ENCODE peak calls at places on chromosome 12, in nine cellular contexts. One of them, this sample, is unnamed.

GRCh38 chr12:121858662-121859572 is at the start of gene HPD:
- DNase-seq in testis: peak; percentile 89
- DNase-seq in lower lobe of right lung: no peak
- DNase-seq in kidney epithelial cell: peak; percentile 45
- DNase-seq in tibial artery: peak; percentile 95
- DNase-seq in brain microvascular endothelial cell: peak; percentile 67
- DNase-seq in AG04450: peak; percentile 41
- DNase-seq in fibroblast of lung: peak; percentile 87
- DNase-seq in heart left ventricle: peak; percentile 73
- DNase-seq in this sample: no peak

GRCh38 chr12:53502331-53502730 is 1.2 kb downstream of the TARBP2 start:
- DNase-seq in testis: peak; percentile 46
- DNase-seq in lower lobe of right lung: no peak
- DNase-seq in kidney epithelial cell: no peak
- DNase-seq in tibial artery: peak; percentile 85
- DNase-seq in fibroblast of lung: no peak
- DNase-seq in heart left ventricle: no peak
- DNase-seq in AG04450: no peak
- DNase-seq in brain microvascular endothelial cell: no peak
- DNase-seq in this sample: no peak

GRCh38 chr12:113083863-113084430 is 27.4 kb downstream of the DTX1 start:
- DNase-seq in testis: peak; percentile 76
- DNase-seq in AG04450: no peak
- DNase-seq in fibroblast of lung: no peak
- DNase-seq in kidney epithelial cell: no peak
- DNase-seq in heart left ventricle: no peak
- DNase-seq in brain microvascular endothelial cell: no peak
- DNase-seq in lower lobe of right lung: no peak
- DNase-seq in tibial artery: no peak
- DNase-seq in this sample: no peak

GRCh38 chr12:12599750-12600643 is 11.7 kb upstream of the CREBL2 start:
- DNase-seq in AG04450: no peak
- DNase-seq in lower lobe of right lung: no peak
- DNase-seq in fibroblast of lung: peak; percentile 58
- DNase-seq in heart left ventricle: no peak
- DNase-seq in kidney epithelial cell: no peak
- DNase-seq in testis: no peak
- DNase-seq in brain microvascular endothelial cell: no peak
- DNase-seq in tibial artery: no peak
- DNase-seq in this sample: no peak

GRCh38 chr12:109773384-109774011 is 59.7 kb downstream of the TRPV4 start:
- DNase-seq in AG04450: no peak
- DNase-seq in fibroblast of lung: no peak
- DNase-seq in heart left ventricle: no peak
- DNase-seq in tibial artery: peak; percentile 48
- DNase-seq in brain microvascular endothelial cell: no peak
- DNase-seq in testis: peak; percentile 58
- DNase-seq in kidney epithelial cell: peak; percentile 9
- DNase-seq in lower lobe of right lung: peak; percentile 48
- DNase-seq in this sample: no peak

GRCh38 chr12:43362910-43363694 is 188.9 kb downstream of the ADAMTS20 start:
- DNase-seq in fibroblast of lung: peak; percentile 28
- DNase-seq in tibial artery: no peak
- DNase-seq in heart left ventricle: no peak
- DNase-seq in AG04450: no peak
- DNase-seq in brain microvascular endothelial cell: no peak
- DNase-seq in kidney epithelial cell: peak; percentile 16
- DNase-seq in lower lobe of right lung: no peak
- DNase-seq in testis: no peak
- DNase-seq in this sample: no peak

GRCh38 chr12:122894173-122895121 is 1.5 kb downstream of the VPS37B start:
- DNase-seq in kidney epithelial cell: no peak
- DNase-seq in AG04450: no peak
- DNase-seq in brain microvascular endothelial cell: no peak
- DNase-seq in lower lobe of right lung: peak; percentile 82
- DNase-seq in testis: no peak
- DNase-seq in fibroblast of lung: no peak
- DNase-seq in tibial artery: no peak
- DNase-seq in heart left ventricle: no peak
- DNase-seq in this sample: peak; percentile 13

GRCh38 chr12:57049047-57049446 is 882 bp downstream of the MYO1A start:
- DNase-seq in AG04450: no peak
- DNase-seq in fibroblast of lung: no peak
- DNase-seq in brain microvascular endothelial cell: no peak
- DNase-seq in tibial artery: no peak
- DNase-seq in heart left ventricle: no peak
- DNase-seq in testis: no peak
- DNase-seq in kidney epithelial cell: no peak
- DNase-seq in lower lobe of right lung: no peak
- DNase-seq in this sample: no peak

GRCh38 chr12:111033281-111034147 is 113.1 kb upstream of the MYL2 start:
- DNase-seq in tibial artery: peak; percentile 11
- DNase-seq in kidney epithelial cell: no peak
- DNase-seq in heart left ventricle: no peak
- DNase-seq in fibroblast of lung: no peak
- DNase-seq in lower lobe of right lung: no peak
- DNase-seq in testis: peak; percentile 33
- DNase-seq in AG04450: no peak
- DNase-seq in brain microvascular endothelial cell: no peak
- DNase-seq in this sample: no peak

GRCh38 chr12:4201333-4202105 is 72.0 kb upstream of the CCND2 start:
- DNase-seq in brain microvascular endothelial cell: no peak
- DNase-seq in lower lobe of right lung: no peak
- DNase-seq in AG04450: no peak
- DNase-seq in tibial artery: no peak
- DNase-seq in fibroblast of lung: no peak
- DNase-seq in kidney epithelial cell: no peak
- DNase-seq in heart left ventricle: no peak
- DNase-seq in testis: no peak
- DNase-seq in this sample: no peak

GRCh38 chr12:104049278-104050257 is at the start of gene GLT8D2:
- DNase-seq in kidney epithelial cell: no peak
- DNase-seq in lower lobe of right lung: peak; percentile 56
- DNase-seq in AG04450: peak; percentile 64
- DNase-seq in testis: peak; percentile 68
- DNase-seq in tibial artery: peak; percentile 82
- DNase-seq in heart left ventricle: peak; percentile 78
- DNase-seq in brain microvascular endothelial cell: peak; percentile 58
- DNase-seq in fibroblast of lung: peak; percentile 83
- DNase-seq in this sample: no peak

GRCh38 chr12:569803-570236 is 93.4 kb downstream of the NINJ2 start:
- DNase-seq in heart left ventricle: peak; percentile 94
- DNase-seq in tibial artery: peak; percentile 92
- DNase-seq in lower lobe of right lung: peak; percentile 91
- DNase-seq in kidney epithelial cell: peak; percentile 16
- DNase-seq in testis: peak; percentile 92
- DNase-seq in brain microvascular endothelial cell: peak; percentile 72
- DNase-seq in fibroblast of lung: peak; percentile 77
- DNase-seq in AG04450: peak; percentile 48
- DNase-seq in this sample: peak; percentile 67

GRCh38 chr12:24591079-24591626 is 357.7 kb downstream of the BCAT1 start:
- DNase-seq in testis: no peak
- DNase-seq in heart left ventricle: no peak
- DNase-seq in AG04450: no peak
- DNase-seq in brain microvascular endothelial cell: no peak
- DNase-seq in fibroblast of lung: no peak
- DNase-seq in lower lobe of right lung: no peak
- DNase-seq in kidney epithelial cell: no peak
- DNase-seq in tibial artery: no peak
- DNase-seq in this sample: no peak

DNA sequence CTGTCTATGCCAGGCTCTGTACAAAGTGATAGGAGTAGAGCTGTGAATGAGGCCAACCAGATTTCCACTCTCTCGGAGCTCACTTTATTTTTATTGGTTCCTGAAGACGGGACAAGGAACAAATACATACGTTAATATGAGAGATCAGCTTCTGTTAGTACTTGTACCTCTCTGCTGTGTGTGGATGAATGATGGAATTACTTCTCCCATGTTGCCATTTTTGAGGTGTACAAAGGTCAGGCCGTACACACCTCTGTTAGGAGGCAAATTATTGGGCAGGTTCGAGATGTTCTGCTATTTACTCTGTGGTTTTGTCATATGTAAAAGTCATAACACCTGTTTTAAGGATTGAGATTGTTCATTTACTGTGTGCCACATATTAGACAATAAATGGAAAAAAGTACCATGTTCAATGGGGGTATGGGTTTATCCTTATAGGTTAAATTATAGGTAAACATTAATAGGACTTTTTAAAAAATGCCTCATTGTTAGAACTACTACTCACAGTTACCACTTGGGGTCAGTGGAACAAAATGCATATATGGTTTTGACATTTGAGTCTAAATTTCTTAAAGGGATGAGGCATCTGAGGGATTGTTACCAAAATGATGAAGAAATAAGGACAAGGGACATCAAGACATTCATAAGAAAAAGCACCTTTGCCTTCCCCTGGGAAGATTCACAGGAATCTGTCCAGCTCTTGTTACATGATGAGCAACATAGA is 26.9 kb downstream of the WBP11 start:
- DNase-seq in kidney epithelial cell: no peak
- DNase-seq in fibroblast of lung: no peak
- DNase-seq in tibial artery: no peak
- DNase-seq in testis: no peak
- DNase-seq in lower lobe of right lung: no peak
- DNase-seq in heart left ventricle: no peak
- DNase-seq in AG04450: no peak
- DNase-seq in brain microvascular endothelial cell: no peak
- DNase-seq in this sample: no peak
- H3K4me3 ChIP-seq in kidney epithelial cell: no peak overlapping the region
- H3K4me3 ChIP-seq in fibroblast of lung: peak overlapping the region; percentile 61
- H3K4me3 ChIP-seq in tibial artery: peak overlapping the region; percentile 89
- H3K4me3 ChIP-seq in testis: no peak overlapping the region
- H3K4me3 ChIP-seq in lower lobe of right lung: peak overlapping the region; percentile 75
- H3K4me3 ChIP-seq in heart left ventricle: peak overlapping the region; percentile 71
- H3K4me3 ChIP-seq in AG04450: no peak overlapping the region
- H3K4me3 ChIP-seq in brain microvascular endothelial cell: no peak overlapping the region
- H3K4me3 ChIP-seq in this sample: no peak overlapping the region

GRCh38 chr12:114395755-114396152 is 10.2 kb downstream of the TBX5 start:
- DNase-seq in kidney epithelial cell: no peak
- DNase-seq in heart left ventricle: no peak
- DNase-seq in tibial artery: no peak
- DNase-seq in lower lobe of right lung: no peak
- DNase-seq in brain microvascular endothelial cell: no peak
- DNase-seq in testis: no peak
- DNase-seq in fibroblast of lung: no peak
- DNase-seq in AG04450: no peak
- DNase-seq in this sample: no peak

GRCh38 chr12:114392909-114393308 is 13.0 kb downstream of the TBX5 start:
- DNase-seq in fibroblast of lung: no peak
- DNase-seq in testis: no peak
- DNase-seq in brain microvascular endothelial cell: no peak
- DNase-seq in lower lobe of right lung: no peak
- DNase-seq in tibial artery: no peak
- DNase-seq in kidney epithelial cell: no peak
- DNase-seq in AG04450: no peak
- DNase-seq in heart left ventricle: no peak
- DNase-seq in this sample: no peak

GRCh38 chr12:114396153-114396868 is 9.6 kb downstream of the TBX5 start:
- DNase-seq in AG04450: no peak
- DNase-seq in kidney epithelial cell: no peak
- DNase-seq in fibroblast of lung: no peak
- DNase-seq in brain microvascular endothelial cell: no peak
- DNase-seq in heart left ventricle: no peak
- DNase-seq in tibial artery: no peak
- DNase-seq in testis: no peak
- DNase-seq in lower lobe of right lung: no peak
- DNase-seq in this sample: no peak

GRCh38 chr12:114393569-114393968 is 12.4 kb downstream of the TBX5 start:
- DNase-seq in AG04450: no peak
- DNase-seq in lower lobe of right lung: no peak
- DNase-seq in brain microvascular endothelial cell: no peak
- DNase-seq in testis: no peak
- DNase-seq in heart left ventricle: no peak
- DNase-seq in tibial artery: no peak
- DNase-seq in kidney epithelial cell: no peak
- DNase-seq in fibroblast of lung: no peak
- DNase-seq in this sample: no peak

DNA sequence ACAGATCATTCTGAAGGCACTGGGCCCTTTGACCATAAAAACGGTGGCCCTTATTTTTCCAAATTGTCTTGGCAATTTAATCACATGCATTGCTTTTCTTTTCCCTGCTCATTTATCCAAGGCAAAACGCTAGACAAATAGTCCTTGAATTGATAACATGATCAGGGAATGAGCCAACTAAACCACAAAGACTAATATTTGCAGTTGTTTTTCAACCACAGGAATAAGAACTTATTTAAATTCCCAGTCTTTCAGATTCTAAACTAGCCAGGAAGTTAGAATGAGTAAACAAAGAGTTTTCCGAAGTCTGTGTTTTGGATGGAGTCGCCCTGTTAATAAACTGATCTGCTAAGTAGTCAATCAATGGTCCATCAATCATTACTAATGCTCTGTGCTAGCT is 14.9 kb downstream of the TBX5 start:
- DNase-seq in testis: no peak
- DNase-seq in tibial artery: no peak
- DNase-seq in AG04450: no peak
- DNase-seq in lower lobe of right lung: no peak
- DNase-seq in fibroblast of lung: peak; percentile 28
- DNase-seq in kidney epithelial cell: no peak
- DNase-seq in brain microvascular endothelial cell: no peak
- DNase-seq in heart left ventricle: no peak
- DNase-seq in this sample: no peak
- H3K27me3 ChIP-seq in testis: no peaks in the 10 kb centered on the region
- H3K27me3 ChIP-seq in tibial artery: peaks cover 45% of the 10 kb centered on the region
- H3K27me3 ChIP-seq in AG04450: no peaks in the 10 kb centered on the region
- H3K27me3 ChIP-seq in lower lobe of right lung: peaks cover 42% of the 10 kb centered on the region
- H3K27me3 ChIP-seq in fibroblast of lung: no peaks in the 10 kb centered on the region
- H3K27me3 ChIP-seq in kidney epithelial cell: peaks cover 29% of the 10 kb centered on the region
- H3K27me3 ChIP-seq in brain microvascular endothelial cell: peaks cover 15% of the 10 kb centered on the region
- H3K27me3 ChIP-seq in heart left ventricle: no peaks in the 10 kb centered on the region
- H3K27me3 ChIP-seq in this sample: peaks cover 7% of the 10 kb centered on the region

DNA sequence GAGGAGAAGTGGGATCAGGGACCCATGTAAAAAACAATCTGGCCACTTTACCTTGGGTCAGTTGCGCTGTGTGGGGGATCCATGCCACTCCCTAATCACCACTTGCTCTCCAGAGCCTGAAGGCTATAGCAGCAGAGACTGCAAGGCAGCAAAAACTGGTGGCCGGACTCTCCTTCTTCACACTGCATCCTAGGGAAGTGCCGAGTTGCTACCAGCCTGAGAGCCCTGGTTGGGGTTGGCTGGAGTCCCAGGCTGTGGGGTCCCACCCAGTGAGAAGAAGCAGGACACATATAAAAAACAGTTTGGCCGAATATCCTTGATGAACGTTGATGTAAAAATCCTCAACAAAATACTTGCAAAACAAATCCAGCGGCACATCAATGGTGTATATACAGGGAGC is 341.2 kb downstream of the AEBP2 start:
- DNase-seq in testis: no peak
- DNase-seq in heart left ventricle: no peak
- DNase-seq in tibial artery: peak; percentile 64
- DNase-seq in kidney epithelial cell: no peak
- DNase-seq in brain microvascular endothelial cell: no peak
- DNase-seq in fibroblast of lung: no peak
- DNase-seq in lower lobe of right lung: no peak
- DNase-seq in AG04450: no peak
- DNase-seq in this sample: no peak
- H3K4me3 ChIP-seq in testis: no peak overlapping the region
- H3K4me3 ChIP-seq in heart left ventricle: no peak overlapping the region
- H3K4me3 ChIP-seq in tibial artery: peak overlapping the region; percentile 49
- H3K4me3 ChIP-seq in kidney epithelial cell: no peak overlapping the region
- H3K4me3 ChIP-seq in brain microvascular endothelial cell: no peak overlapping the region
- H3K4me3 ChIP-seq in fibroblast of lung: no peak overlapping the region
- H3K4me3 ChIP-seq in lower lobe of right lung: no peak overlapping the region
- H3K4me3 ChIP-seq in AG04450: no peak overlapping the region
- H3K4me3 ChIP-seq in this sample: no peak overlapping the region

GRCh38 chr12:10771132-10771733 is 31.2 kb downstream of the TAS2R7 start:
- DNase-seq in AG04450: peak; percentile 18
- DNase-seq in kidney epithelial cell: no peak
- DNase-seq in testis: no peak
- DNase-seq in fibroblast of lung: peak; percentile 20
- DNase-seq in brain microvascular endothelial cell: peak; percentile 18
- DNase-seq in heart left ventricle: no peak
- DNase-seq in tibial artery: no peak
- DNase-seq in lower lobe of right lung: no peak
- DNase-seq in this sample: no peak
- H3K27me3 ChIP-seq in AG04450: peaks cover 6% of the 10 kb centered on the region
- H3K27me3 ChIP-seq in kidney epithelial cell: peaks cover 5% of the 10 kb centered on the region
- H3K27me3 ChIP-seq in testis: no peaks in the 10 kb centered on the region
- H3K27me3 ChIP-seq in fibroblast of lung: peaks cover 8% of the 10 kb centered on the region
- H3K27me3 ChIP-seq in brain microvascular endothelial cell: peaks cover 4% of the 10 kb centered on the region
- H3K27me3 ChIP-seq in heart left ventricle: peaks cover 4% of the 10 kb centered on the region
- H3K27me3 ChIP-seq in tibial artery: peaks cover 28% of the 10 kb centered on the region
- H3K27me3 ChIP-seq in lower lobe of right lung: no peaks in the 10 kb centered on the region
- H3K27me3 ChIP-seq in this sample: peaks cover 5% of the 10 kb centered on the region